ENCODE peak calls at places on chromosomes 7 and 10, in nine cellular contexts. M, U, G, E, P, Q, B, H and C are unnamed samples.

GRCh38 chr7:11846311-11846710 is 14.3 kb upstream of the THSD7A start:
- DNase-seq in M (no peak), U (no peak), G (no peak), E (no peak), P (no peak), Q (no peak), B (no peak), H (no peak), C (no peak)

GRCh38 chr7:133484135-133484534 is 231.3 kb downstream of the EXOC4 start:
- DNase-seq in M (no peak), U (no peak), G (no peak), E (peak), P (no peak), Q (no peak), B (no peak), H (no peak), C (no peak)

GRCh38 chr10:29158066-29158465 is 130.8 kb upstream of the LYZL1 start:
- DNase-seq in M (no peak), U (no peak), G (no peak), E (no peak), P (no peak), Q (no peak), B (no peak), H (no peak), C (no peak)

GRCh38 chr7:152435384-152436278 is at the start of gene KMT2C:
- DNase-seq in M (peak), U (peak), G (peak), E (peak), P (no peak), Q (peak), B (peak), H (no peak), C (peak)

GRCh38 chr10:6089334-6090219 is 743 bp downstream of the RBM17 start:
- DNase-seq in M (no peak), U (no peak), G (peak), E (peak), P (no peak), Q (no peak), B (no peak), H (no peak), C (no peak)

GRCh38 chr7:32395168-32395567 is 95.0 kb downstream of the LSM5 start:
- DNase-seq in M (no peak), U (no peak), G (no peak), E (no peak), P (no peak), Q (no peak), B (no peak), H (no peak), C (no peak)

GRCh38 chr10:118195729-118196128 is 146.4 kb downstream of the FAM204A start:
- DNase-seq in M (no peak), U (no peak), G (no peak), E (no peak), P (no peak), Q (no peak), B (no peak), H (no peak), C (no peak)

GRCh38 chr10:44931621-44932337 is 20.6 kb downstream of the TMEM72 start:
- DNase-seq in M (no peak), U (no peak), G (no peak), E (no peak), P (no peak), Q (no peak), B (no peak), H (no peak), C (no peak)